ENCODE peak calls at places on chromosomes 1 and 21, in four cellular contexts. U is left cardiac atrium; F is CD8-positive, alpha-beta memory T cell; K is activated T-cell treated with anti-CD3 and anti-CD28 coated beads, Interleukin-2, amount 50 U/mL, for 48 hours. Q is an unnamed sample.
A peak's percentile ranks its signal among the peaks of the same experiment; 100 is the strongest.

GRCh38 chr1:66752000-66752592 is at the start of gene DYNLT5:
- DNase-seq in U (peak; percentile 70), F (no peak), K (no peak), Q (peak; percentile 24)

GRCh38 chr21:25005388-25005787 is 601.9 kb downstream of the MRPL39 start:
- DNase-seq in U (no peak), F (no peak), K (no peak), Q (no peak)

GRCh38 chr21:16583567-16583966 is 853.8 kb downstream of the USP25 start:
- DNase-seq in U (no peak), F (no peak), K (no peak), Q (no peak)

GRCh38 chr1:96554364-96554763 is 167.2 kb upstream of the PTBP2 start:
- DNase-seq in U (no peak), F (no peak), K (no peak), Q (no peak)

GRCh38 chr1:198829948-198830347 is 191.1 kb downstream of the PTPRC start:
- DNase-seq in U (no peak), F (no peak), K (no peak), Q (no peak)

GRCh38 chr1:179807291-179807690 is 64.2 kb downstream of the FAM163A start:
- DNase-seq in U (no peak), F (no peak), K (no peak), Q (no peak)

GRCh38 chr1:80656011-80656627 is 1144.6 kb upstream of the ADGRL2 start:
- DNase-seq in U (no peak), F (no peak), K (no peak), Q (no peak)

GRCh38 chr1:3956527-3957170 is 56.6 kb upstream of the C1orf174 start:
- DNase-seq in U (no peak), F (no peak), K (no peak), Q (no peak)

GRCh38 chr1:5994713-5995621 is 2.7 kb upstream of the NPHP4 start:
- DNase-seq in U (no peak), F (peak; percentile 48), K (peak; percentile 60), Q (no peak)

GRCh38 chr1:94130851-94131595 is 10.1 kb upstream of the ABCA4 start:
- DNase-seq in U (no peak), F (no peak), K (no peak), Q (no peak)